ENCODE peak calls at places on chromosomes 7 and 10, in five cellular contexts. P, C, U, M and Z are unnamed samples. For H3K4me1, the result is how much of the 10 kb centered on the place peaks cover.

GRCh38 chr7:47444376-47445098 is 137.4 kb downstream of the TNS3 start:
- DNase-seq in U (no peak), C (no peak), M (no peak), P (no peak), Z (no peak)

GRCh38 chr10:87674963-87675362 is 15.3 kb downstream of the PAPSS2 start:
- DNase-seq in P (no peak), C (no peak), M (peak), U (no peak), Z (no peak)

GRCh38 chr7:77428777-77429231 is 12.7 kb upstream of the GSAP start:
- DNase-seq in M (peak), P (no peak), U (no peak), C (no peak), Z (peak)

GRCh38 chr10:5752301-5752871 is 60.8 kb downstream of the GDI2 start:
- DNase-seq in M (no peak), C (no peak), U (no peak), P (no peak), Z (peak)

GRCh38 chr7:121019018-121019417 is 30.5 kb downstream of the CPED1 start:
- DNase-seq in C (no peak), M (peak), U (no peak), P (no peak), Z (no peak)

GRCh38 chr7:13898957-13899670 is 90.4 kb downstream of the ETV1 start:
- DNase-seq in C (no peak), U (no peak), P (no peak), M (no peak), Z (peak)

GRCh38 chr10:21317902-21318301 is 207.6 kb downstream of the SKIDA1 start:
- DNase-seq in P (no peak), U (no peak), M (peak), C (no peak), Z (no peak)

GRCh38 chr10:105644978-105645377 is 1003.9 kb downstream of the SORCS3 start:
- DNase-seq in P (no peak), C (no peak), U (no peak), M (no peak), Z (no peak)

GRCh38 chr10:80486151-80486692 is 32.1 kb downstream of the TSPAN14 start:
- DNase-seq in M (no peak), P (no peak), C (no peak), U (no peak), Z (peak)

GRCh38 chr7:105617280-105618015 is 36.2 kb upstream of the EFCAB10 start:
- DNase-seq in U (no peak), P (no peak), C (no peak), M (no peak), Z (no peak)

GRCh38 chr7:43871064-43871463 is 1.7 kb upstream of the MRPS24 start:
- DNase-seq in C (no peak), U (no peak), M (no peak), P (no peak), Z (no peak)
- H3K4me1 ChIP-seq in C (under half), U (under half), M (under half), P (under half), Z (under half)

GRCh38 chr7:108265007-108265406 is 134.8 kb upstream of the LAMB4 start:
- DNase-seq in U (no peak), P (no peak), C (no peak), M (no peak), Z (no peak)

GRCh38 chr7:108267615-108268014 is 137.5 kb upstream of the LAMB4 start:
- DNase-seq in P (no peak), C (no peak), U (no peak), M (no peak), Z (no peak)

GRCh38 chr7:108268200-108268820 is 138.1 kb upstream of the LAMB4 start:
- DNase-seq in M (no peak), U (no peak), P (no peak), C (no peak), Z (no peak)

GRCh38 chr7:108263364-108263951 is 133.3 kb upstream of the LAMB4 start:
- DNase-seq in M (no peak), P (no peak), C (no peak), U (no peak), Z (no peak)

GRCh38 chr7:108266489-108266888 is 136.3 kb upstream of the LAMB4 start:
- DNase-seq in C (no peak), M (no peak), P (no peak), U (no peak), Z (no peak)
- H3K27ac ChIP-seq in C (no peak), M (no peak), P (no peak), U (no peak), Z (no peak)

GRCh38 chr7:90511776-90512175 is 42.3 kb downstream of the PTTG1IP2 start:
- DNase-seq in M (no peak), C (no peak), U (no peak), P (no peak), Z (no peak)
- H2BK12ac ChIP-seq in M (no peak), C (no peak), U (no peak), P (no peak), Z (no peak)

DNA sequence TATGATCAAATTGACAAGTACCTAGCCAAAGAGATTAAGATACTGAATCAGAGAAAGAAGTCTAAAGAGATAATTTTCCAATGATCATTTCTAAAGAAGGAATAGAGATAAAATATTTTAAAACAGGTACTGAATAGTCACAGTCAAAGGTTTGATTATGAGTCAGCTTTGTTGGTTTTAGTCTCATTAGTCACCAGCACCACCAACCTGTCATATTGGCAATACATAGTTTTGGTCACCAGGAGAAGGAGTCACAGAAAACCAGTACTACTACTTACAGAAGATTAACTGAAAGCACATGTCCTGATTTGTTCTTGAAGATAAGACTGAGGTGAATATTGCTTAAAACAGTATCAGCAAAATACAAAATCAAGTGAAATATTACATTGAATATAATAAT is 34.6 kb downstream of the ZEB1 start:
- DNase-seq in C (no peak), U (no peak), M (peak), P (no peak), Z (peak)
- H3K4me1 ChIP-seq in C (under half), U (under half), M (under half), P (under half), Z (under half)

GRCh38 chr10:61943699-61944444 is 42.4 kb downstream of the ARID5B start:
- DNase-seq in M (peak), U (no peak), P (no peak), C (no peak), Z (peak)
- H3K27ac ChIP-seq in M (no peak), U (no peak), P (no peak), C (no peak), Z (peak)

DNA sequence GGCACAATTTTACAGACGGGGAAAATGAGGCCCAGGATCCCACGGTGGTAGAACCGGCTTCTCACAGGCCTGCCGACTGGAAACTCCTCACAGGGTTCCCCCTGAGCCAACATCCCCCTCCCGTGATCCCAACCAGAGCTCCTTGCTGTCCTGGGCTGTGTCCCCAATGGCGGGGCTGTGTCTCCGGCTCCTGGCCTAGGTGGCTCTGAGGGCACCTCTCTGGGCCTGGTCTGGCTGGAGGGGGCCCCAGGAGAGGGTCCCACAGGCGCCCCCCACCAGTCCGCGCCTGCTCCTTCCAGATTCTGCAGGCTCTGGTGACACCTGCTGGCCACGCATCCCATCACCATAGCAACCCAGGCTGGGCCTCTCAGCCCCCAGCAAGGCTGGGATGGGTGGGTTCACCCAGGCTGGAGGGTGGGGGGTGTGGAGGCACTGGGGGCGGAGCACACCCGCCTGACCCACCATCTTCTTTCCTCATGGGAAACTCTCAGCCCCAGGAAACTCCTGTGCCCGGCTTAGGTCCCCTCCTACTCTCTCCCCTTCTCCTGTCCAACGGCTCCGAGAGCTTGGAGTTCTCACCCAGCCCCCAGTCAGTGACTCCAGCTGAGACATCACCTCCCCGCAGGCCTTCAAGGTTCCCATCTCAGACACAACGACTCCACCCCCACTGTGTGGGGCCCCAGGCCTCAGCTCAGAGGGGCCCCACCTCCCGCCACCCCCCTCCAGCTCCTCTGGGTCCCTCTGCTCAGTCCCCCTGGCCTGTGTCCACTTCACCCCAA is 27.1 kb upstream of the TNRC18 start:
- DNase-seq in P (peak), M (peak), U (peak), C (peak), Z (peak)
- H2BK12ac ChIP-seq in P (peak), M (peak), U (no peak), C (no peak), Z (no peak)

DNA sequence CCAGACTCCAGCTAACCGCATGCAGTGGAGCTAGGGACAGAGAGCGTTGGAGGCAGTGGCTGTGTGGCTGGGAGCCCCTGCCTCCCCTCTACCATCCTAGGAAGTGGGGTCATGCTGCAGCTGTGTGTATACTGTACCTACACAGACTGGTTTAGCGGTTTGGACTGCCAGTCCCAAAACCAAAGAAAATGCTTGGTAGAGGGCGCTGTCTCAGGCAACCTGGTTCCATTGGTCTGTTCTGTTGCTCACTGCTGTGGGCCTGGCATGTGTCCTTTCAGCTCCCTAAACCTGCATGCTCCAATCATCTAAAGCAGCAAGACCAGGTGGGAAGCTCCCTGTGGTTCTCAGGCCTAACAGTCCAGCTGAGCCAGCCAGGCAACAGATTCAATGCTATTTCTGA is 4.5 kb downstream of the RBP4 start:
- DNase-seq in C (peak), M (no peak), P (no peak), U (peak), Z (no peak)
- H3K4me1 ChIP-seq in C (under half), M (under half), P (under half), U (under half), Z (under half)

GRCh38 chr7:157278791-157279678 is 57.8 kb upstream of the DNAJB6 start:
- DNase-seq in U (peak), P (no peak), M (no peak), C (no peak), Z (peak)

GRCh38 chr7:157278167-157278790 is 58.5 kb upstream of the DNAJB6 start:
- DNase-seq in P (no peak), M (no peak), U (no peak), C (no peak), Z (no peak)

GRCh38 chr7:157276091-157276561 is 60.7 kb upstream of the DNAJB6 start:
- DNase-seq in P (no peak), M (no peak), U (peak), C (peak), Z (no peak)

GRCh38 chr7:157274991-157275427 is 61.8 kb upstream of the DNAJB6 start:
- DNase-seq in M (no peak), P (no peak), U (no peak), C (no peak), Z (no peak)

DNA sequence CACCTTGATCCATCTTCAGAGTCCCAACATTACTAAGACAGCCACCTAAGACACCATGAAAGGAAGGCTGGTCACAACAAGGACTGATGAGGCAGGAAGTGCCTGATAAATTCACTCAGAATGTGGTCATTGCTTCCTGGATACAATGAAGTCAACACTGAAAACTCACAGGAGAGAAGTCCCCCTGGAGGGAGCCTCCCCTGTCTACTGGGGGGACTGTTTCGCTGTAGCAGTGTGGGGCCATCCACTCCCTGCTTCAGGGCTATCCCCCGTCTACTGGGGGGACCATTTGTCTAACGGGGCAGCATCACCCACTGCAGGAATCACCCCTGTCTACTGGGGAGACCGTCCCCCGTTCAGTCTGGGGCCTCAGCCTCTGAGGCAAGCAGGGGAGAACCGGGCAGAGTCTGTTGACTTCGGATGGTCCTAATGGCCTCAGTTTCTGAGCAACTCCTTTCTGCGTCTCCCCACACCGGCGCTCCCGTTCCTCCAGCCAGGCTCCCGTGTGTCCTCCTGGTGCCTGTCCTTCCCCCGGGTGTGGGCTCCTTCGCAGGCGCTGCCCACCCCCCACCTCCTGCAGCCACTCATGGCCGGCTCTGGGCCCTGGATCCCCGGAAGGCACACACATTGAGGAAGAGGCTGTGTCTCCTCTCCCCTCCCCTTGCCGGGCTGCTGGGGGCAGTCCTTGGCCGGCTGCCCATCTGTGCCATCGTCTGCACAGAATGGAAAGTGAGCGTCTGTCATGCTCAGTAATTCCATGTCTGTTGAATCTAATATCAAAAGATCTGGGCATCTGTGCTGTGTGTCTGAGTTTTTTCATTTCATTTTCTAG is 59.9 kb upstream of the DNAJB6 start:
- DNase-seq in U (no peak), P (no peak), C (peak), M (peak), Z (no peak)
- H3K27ac ChIP-seq in U (no peak), P (no peak), C (no peak), M (no peak), Z (no peak)

GRCh38 chr7:44787762-44788161 is 8.7 kb upstream of the PPIA start:
- DNase-seq in C (no peak), M (no peak), U (no peak), P (no peak), Z (no peak)

GRCh38 chr7:44784364-44784763 is 12.1 kb upstream of the PPIA start:
- DNase-seq in C (no peak), U (no peak), M (no peak), P (no peak), Z (no peak)

GRCh38 chr7:44789990-44790389 is 6.5 kb upstream of the PPIA start:
- DNase-seq in U (no peak), P (no peak), M (no peak), C (no peak), Z (peak)

GRCh38 chr7:44783407-44783806 is 13.1 kb upstream of the PPIA start:
- DNase-seq in M (no peak), P (no peak), C (no peak), U (no peak), Z (no peak)

GRCh38 chr7:44787041-44787440 is 9.4 kb upstream of the PPIA start:
- DNase-seq in C (no peak), M (no peak), P (no peak), U (no peak), Z (no peak)
- H2BK12ac ChIP-seq in C (no peak), M (no peak), P (no peak), U (no peak), Z (no peak)